ENCODE peak calls at places on chromosomes 3 and 15, in eight cellular contexts. One of them, this sample, is unnamed.

GRCh38 chr3:151467069-151467468 is 6.2 kb upstream of the IGSF10 start:
- DNase-seq in heart left ventricle: no peak
- DNase-seq in tibial nerve: no peak
- DNase-seq in stomach: no peak
- DNase-seq in erythroblast: no peak
- DNase-seq in ovary: no peak
- DNase-seq in Peyer's patch: no peak
- DNase-seq in uterus: no peak
- DNase-seq in this sample: no peak

GRCh38 chr3:172918165-172918564 is 167.6 kb downstream of the ECT2 start:
- DNase-seq in heart left ventricle: no peak
- DNase-seq in tibial nerve: no peak
- DNase-seq in stomach: no peak
- DNase-seq in erythroblast: no peak
- DNase-seq in ovary: no peak
- DNase-seq in Peyer's patch: no peak
- DNase-seq in uterus: no peak
- DNase-seq in this sample: no peak

GRCh38 chr3:155747286-155747685 is 2.4 kb upstream of the PLCH1 start:
- DNase-seq in heart left ventricle: no peak
- DNase-seq in tibial nerve: no peak
- DNase-seq in stomach: no peak
- DNase-seq in erythroblast: no peak
- DNase-seq in ovary: no peak
- DNase-seq in Peyer's patch: no peak
- DNase-seq in uterus: no peak
- DNase-seq in this sample: no peak

GRCh38 chr3:141955163-141955562 is 78.7 kb downstream of the ATP1B3 start:
- DNase-seq in heart left ventricle: no peak
- DNase-seq in tibial nerve: no peak
- DNase-seq in stomach: no peak
- DNase-seq in erythroblast: no peak
- DNase-seq in ovary: no peak
- DNase-seq in Peyer's patch: no peak
- DNase-seq in uterus: no peak
- DNase-seq in this sample: no peak

GRCh38 chr3:142013331-142013730 is 136.0 kb downstream of the TFDP2 start:
- DNase-seq in heart left ventricle: no peak
- DNase-seq in tibial nerve: no peak
- DNase-seq in stomach: no peak
- DNase-seq in erythroblast: no peak
- DNase-seq in ovary: no peak
- DNase-seq in Peyer's patch: no peak
- DNase-seq in uterus: no peak
- DNase-seq in this sample: no peak

GRCh38 chr15:59892995-59893394 is 111.1 kb upstream of the FOXB1 start:
- DNase-seq in heart left ventricle: no peak
- DNase-seq in tibial nerve: no peak
- DNase-seq in stomach: no peak
- DNase-seq in erythroblast: no peak
- DNase-seq in ovary: no peak
- DNase-seq in Peyer's patch: no peak
- DNase-seq in uterus: no peak
- DNase-seq in this sample: no peak

GRCh38 chr3:148992027-148992634 is 791 bp downstream of the GYG1 start:
- DNase-seq in heart left ventricle: peak; percentile 77
- DNase-seq in tibial nerve: peak; percentile 16
- DNase-seq in stomach: peak; percentile 50
- DNase-seq in erythroblast: peak; percentile 58
- DNase-seq in ovary: peak; percentile 63
- DNase-seq in Peyer's patch: peak; percentile 73
- DNase-seq in uterus: peak; percentile 55
- DNase-seq in this sample: peak; percentile 14

GRCh38 chr15:68152342-68152741 is 52.8 kb downstream of the CALML4 start:
- DNase-seq in heart left ventricle: no peak
- DNase-seq in tibial nerve: no peak
- DNase-seq in stomach: no peak
- DNase-seq in erythroblast: no peak
- DNase-seq in ovary: no peak
- DNase-seq in Peyer's patch: no peak
- DNase-seq in uterus: no peak
- DNase-seq in this sample: no peak

GRCh38 chr15:63504979-63505841 is 817 bp downstream of the USP3 start:
- DNase-seq in heart left ventricle: peak; percentile 79
- DNase-seq in tibial nerve: no peak
- DNase-seq in stomach: peak; percentile 77
- DNase-seq in erythroblast: peak; percentile 84
- DNase-seq in ovary: peak; percentile 57
- DNase-seq in Peyer's patch: peak; percentile 76
- DNase-seq in uterus: peak; percentile 53
- DNase-seq in this sample: peak; percentile 79

GRCh38 chr15:63048986-63049665 is 6.6 kb downstream of the TPM1 start:
- DNase-seq in heart left ventricle: peak; percentile 79
- DNase-seq in tibial nerve: peak; percentile 58
- DNase-seq in stomach: peak; percentile 46
- DNase-seq in erythroblast: peak; percentile 83
- DNase-seq in ovary: no peak
- DNase-seq in Peyer's patch: peak; percentile 76
- DNase-seq in uterus: peak; percentile 42
- DNase-seq in this sample: peak; percentile 44

GRCh38 chr15:42591238-42591936 is 16.0 kb downstream of the STARD9 start:
- DNase-seq in heart left ventricle: no peak
- DNase-seq in tibial nerve: no peak
- DNase-seq in stomach: no peak
- DNase-seq in erythroblast: peak; percentile 16
- DNase-seq in ovary: no peak
- DNase-seq in Peyer's patch: no peak
- DNase-seq in uterus: no peak
- DNase-seq in this sample: no peak

GRCh38 chr15:31269961-31270575 is 56.6 kb upstream of the KLF13 start:
- DNase-seq in heart left ventricle: no peak
- DNase-seq in tibial nerve: no peak
- DNase-seq in stomach: peak; percentile 7
- DNase-seq in erythroblast: peak; percentile 55
- DNase-seq in ovary: peak; percentile 4
- DNase-seq in Peyer's patch: no peak
- DNase-seq in uterus: no peak
- DNase-seq in this sample: peak; percentile 2

GRCh38 chr3:58116161-58116955 is 94.4 kb downstream of the DNASE1L3 start:
- DNase-seq in heart left ventricle: no peak
- DNase-seq in tibial nerve: no peak
- DNase-seq in stomach: no peak
- DNase-seq in erythroblast: no peak
- DNase-seq in ovary: no peak
- DNase-seq in Peyer's patch: no peak
- DNase-seq in uterus: no peak
- DNase-seq in this sample: no peak

GRCh38 chr3:25465266-25465860 is 37.3 kb downstream of the RARB start:
- DNase-seq in heart left ventricle: no peak
- DNase-seq in tibial nerve: no peak
- DNase-seq in stomach: no peak
- DNase-seq in erythroblast: no peak
- DNase-seq in ovary: no peak
- DNase-seq in Peyer's patch: no peak
- DNase-seq in uterus: no peak
- DNase-seq in this sample: no peak

GRCh38 chr3:36461588-36461987 is 81.3 kb downstream of the STAC start:
- DNase-seq in heart left ventricle: no peak
- DNase-seq in tibial nerve: no peak
- DNase-seq in stomach: no peak
- DNase-seq in erythroblast: no peak
- DNase-seq in ovary: no peak
- DNase-seq in Peyer's patch: no peak
- DNase-seq in uterus: no peak
- DNase-seq in this sample: no peak

GRCh38 chr3:155859859-155860258 is 5.6 kb upstream of the SLC33A1 start:
- DNase-seq in heart left ventricle: no peak
- DNase-seq in tibial nerve: no peak
- DNase-seq in stomach: no peak
- DNase-seq in erythroblast: no peak
- DNase-seq in ovary: no peak
- DNase-seq in Peyer's patch: no peak
- DNase-seq in uterus: no peak
- DNase-seq in this sample: no peak

GRCh38 chr3:188954590-188955208 is 217.1 kb upstream of the TPRG1 start:
- DNase-seq in heart left ventricle: peak; percentile 87
- DNase-seq in tibial nerve: peak; percentile 86
- DNase-seq in stomach: peak; percentile 86
- DNase-seq in erythroblast: peak; percentile 65
- DNase-seq in ovary: peak; percentile 92
- DNase-seq in Peyer's patch: peak; percentile 78
- DNase-seq in uterus: peak; percentile 86
- DNase-seq in this sample: peak; percentile 76
- TF ChIP-seq POLR2A in heart left ventricle: no peak
- TF ChIP-seq POLR2A in tibial nerve: no peak
- TF ChIP-seq POLR2A in stomach: no peak
- TF ChIP-seq POLR2A in erythroblast: no peak
- TF ChIP-seq POLR2A in ovary: no peak
- TF ChIP-seq POLR2A in Peyer's patch: no peak
- TF ChIP-seq POLR2A in uterus: no peak
- TF ChIP-seq POLR2A in this sample: no peak

GRCh38 chr3:180870008-180870733 is 42.3 kb upstream of the FXR1 start:
- DNase-seq in heart left ventricle: peak; percentile 66
- DNase-seq in tibial nerve: peak; percentile 30
- DNase-seq in stomach: no peak
- DNase-seq in erythroblast: no peak
- DNase-seq in ovary: peak; percentile 75
- DNase-seq in Peyer's patch: no peak
- DNase-seq in uterus: peak; percentile 36
- DNase-seq in this sample: no peak
- TF ChIP-seq POLR2A in heart left ventricle: no peak
- TF ChIP-seq POLR2A in tibial nerve: no peak
- TF ChIP-seq POLR2A in stomach: no peak
- TF ChIP-seq POLR2A in erythroblast: no peak
- TF ChIP-seq POLR2A in ovary: peak; percentile 35
- TF ChIP-seq POLR2A in Peyer's patch: no peak
- TF ChIP-seq POLR2A in uterus: no peak
- TF ChIP-seq POLR2A in this sample: no peak

DNA sequence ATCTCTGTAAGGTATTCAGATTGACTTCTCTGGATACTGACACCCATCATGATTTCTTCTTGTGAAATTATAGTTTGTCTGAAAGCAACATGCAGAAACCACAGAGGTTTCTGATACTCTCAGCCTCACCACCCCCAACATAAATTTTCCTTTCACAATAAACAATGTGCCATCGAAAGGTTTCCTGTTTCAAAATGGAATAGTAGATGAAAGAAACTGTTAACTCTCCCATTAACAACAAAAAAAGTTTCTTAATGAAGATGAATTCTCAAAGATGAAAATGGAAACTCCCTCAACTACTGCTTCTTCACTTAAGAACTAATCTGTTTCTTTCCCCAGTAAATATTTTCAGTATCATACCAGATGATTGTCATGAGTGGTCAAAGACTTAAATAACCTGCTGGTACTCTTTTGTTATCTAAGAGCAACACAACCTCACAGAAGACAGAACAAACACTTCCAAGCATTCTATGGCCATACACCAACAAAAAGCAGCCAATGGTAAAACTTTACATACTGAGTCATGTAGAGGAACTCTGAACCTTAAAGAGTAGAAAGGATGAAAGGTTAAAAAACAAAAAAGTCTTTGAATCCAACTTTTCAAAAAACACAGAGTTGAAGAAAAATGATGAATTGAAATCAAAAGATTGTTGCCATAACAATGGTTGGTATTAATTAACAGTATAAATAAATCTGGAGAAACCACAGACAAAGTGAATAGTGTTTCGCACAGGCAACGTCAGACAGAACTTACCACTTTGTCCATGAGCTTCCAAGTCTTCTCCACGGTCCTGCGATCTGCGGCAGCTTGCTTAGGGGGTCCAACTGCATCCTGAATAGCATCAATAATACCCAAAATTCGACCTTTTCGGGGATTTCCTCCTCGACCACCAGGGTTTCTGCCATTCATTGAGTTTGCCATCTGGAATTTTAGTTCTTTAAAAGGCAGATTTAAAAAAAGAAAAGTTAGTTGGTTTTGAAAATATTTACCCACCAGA is 1.9 kb downstream of the CBLB start:
- DNase-seq in heart left ventricle: no peak
- DNase-seq in tibial nerve: peak; percentile 40
- DNase-seq in stomach: no peak
- DNase-seq in erythroblast: peak; percentile 57
- DNase-seq in ovary: peak; percentile 36
- DNase-seq in Peyer's patch: no peak
- DNase-seq in uterus: no peak
- DNase-seq in this sample: no peak
- TF ChIP-seq POLR2A in heart left ventricle: no peak
- TF ChIP-seq POLR2A in tibial nerve: no peak
- TF ChIP-seq POLR2A in stomach: no peak
- TF ChIP-seq POLR2A in erythroblast: no peak
- TF ChIP-seq POLR2A in ovary: no peak
- TF ChIP-seq POLR2A in Peyer's patch: no peak
- TF ChIP-seq POLR2A in uterus: no peak
- TF ChIP-seq POLR2A in this sample: no peak

GRCh38 chr3:23811117-23811487 is 5.3 kb downstream of the UBE2E1 start:
- DNase-seq in heart left ventricle: no peak
- DNase-seq in tibial nerve: no peak
- DNase-seq in stomach: no peak
- DNase-seq in erythroblast: no peak
- DNase-seq in ovary: no peak
- DNase-seq in Peyer's patch: no peak
- DNase-seq in uterus: no peak
- DNase-seq in this sample: peak; percentile 30
- TF ChIP-seq POLR2A in heart left ventricle: no peak
- TF ChIP-seq POLR2A in tibial nerve: no peak
- TF ChIP-seq POLR2A in stomach: no peak
- TF ChIP-seq POLR2A in erythroblast: no peak
- TF ChIP-seq POLR2A in ovary: no peak
- TF ChIP-seq POLR2A in Peyer's patch: no peak
- TF ChIP-seq POLR2A in uterus: no peak
- TF ChIP-seq POLR2A in this sample: no peak

GRCh38 chr3:50617911-50618481 is 1.0 kb downstream of the MAPKAPK3 start:
- DNase-seq in heart left ventricle: peak; percentile 78
- DNase-seq in tibial nerve: no peak
- DNase-seq in stomach: no peak
- DNase-seq in erythroblast: no peak
- DNase-seq in ovary: no peak
- DNase-seq in Peyer's patch: no peak
- DNase-seq in uterus: no peak
- DNase-seq in this sample: no peak
- TF ChIP-seq POLR2A in heart left ventricle: no peak
- TF ChIP-seq POLR2A in tibial nerve: no peak
- TF ChIP-seq POLR2A in stomach: no peak
- TF ChIP-seq POLR2A in erythroblast: no peak
- TF ChIP-seq POLR2A in ovary: no peak
- TF ChIP-seq POLR2A in Peyer's patch: no peak
- TF ChIP-seq POLR2A in uterus: no peak
- TF ChIP-seq POLR2A in this sample: no peak

DNA sequence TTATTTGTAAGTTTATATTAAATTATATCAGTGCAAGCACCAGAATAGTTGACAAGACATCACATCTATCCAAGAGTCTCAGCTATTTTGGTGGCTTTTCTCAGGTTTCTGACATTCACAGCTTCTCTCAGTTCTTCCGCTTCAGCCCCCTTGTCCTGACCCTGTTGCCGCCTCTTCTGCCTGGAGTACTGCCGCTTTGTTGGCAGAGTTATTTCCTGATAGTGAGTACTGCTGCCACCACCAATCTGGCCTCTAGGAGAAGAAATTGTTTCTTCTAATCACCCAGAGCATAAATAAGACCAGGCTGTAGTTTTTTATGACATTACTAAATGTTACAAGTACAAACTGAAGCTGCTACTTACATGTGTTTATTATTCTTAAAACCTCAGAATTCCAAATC is 470.1 kb downstream of the NSUN3 start:
- DNase-seq in heart left ventricle: no peak
- DNase-seq in tibial nerve: no peak
- DNase-seq in stomach: no peak
- DNase-seq in erythroblast: no peak
- DNase-seq in ovary: no peak
- DNase-seq in Peyer's patch: no peak
- DNase-seq in uterus: no peak
- DNase-seq in this sample: no peak
- TF ChIP-seq POLR2A in heart left ventricle: no peak
- TF ChIP-seq POLR2A in tibial nerve: no peak
- TF ChIP-seq POLR2A in stomach: no peak
- TF ChIP-seq POLR2A in erythroblast: no peak
- TF ChIP-seq POLR2A in ovary: no peak
- TF ChIP-seq POLR2A in Peyer's patch: no peak
- TF ChIP-seq POLR2A in uterus: no peak
- TF ChIP-seq POLR2A in this sample: no peak

This sample was measured in prostate gland.